ENCODE peak calls at places on chromosomes 7 and 10, in five cellular contexts. One of them, this sample, is unnamed.

GRCh38 chr7:3028071-3028766 is 15.4 kb downstream of the CARD11 start:
- DNase-seq in tibial artery: peak; percentile 33
- DNase-seq in psoas muscle: no peak
- DNase-seq in skeletal muscle cell: peak; percentile 4
- DNase-seq in GM23248: peak; percentile 48
- DNase-seq in this sample: no peak

GRCh38 chr7:22214000-22214399 is 143.0 kb downstream of the RAPGEF5 start:
- DNase-seq in tibial artery: no peak
- DNase-seq in psoas muscle: no peak
- DNase-seq in skeletal muscle cell: no peak
- DNase-seq in GM23248: no peak
- DNase-seq in this sample: no peak

GRCh38 chr7:71638108-71638507 is 506.2 kb downstream of the GALNT17 start:
- DNase-seq in tibial artery: no peak
- DNase-seq in psoas muscle: no peak
- DNase-seq in skeletal muscle cell: no peak
- DNase-seq in GM23248: no peak
- DNase-seq in this sample: no peak

GRCh38 chr7:34341331-34341730 is 316.7 kb upstream of the NPSR1 start:
- DNase-seq in tibial artery: no peak
- DNase-seq in psoas muscle: no peak
- DNase-seq in skeletal muscle cell: no peak
- DNase-seq in GM23248: peak; percentile 27
- DNase-seq in this sample: no peak

GRCh38 chr7:86768967-86769760 is 125.5 kb downstream of the GRM3 start:
- DNase-seq in tibial artery: no peak
- DNase-seq in psoas muscle: no peak
- DNase-seq in skeletal muscle cell: no peak
- DNase-seq in GM23248: no peak
- DNase-seq in this sample: no peak

GRCh38 chr10:110445871-110446270 is 51.8 kb upstream of the DUSP5 start:
- DNase-seq in tibial artery: no peak
- DNase-seq in psoas muscle: peak; percentile 19
- DNase-seq in skeletal muscle cell: no peak
- DNase-seq in GM23248: no peak
- DNase-seq in this sample: no peak

GRCh38 chr10:28839600-28840007 is 162.3 kb downstream of the BAMBI start:
- DNase-seq in tibial artery: no peak
- DNase-seq in psoas muscle: no peak
- DNase-seq in skeletal muscle cell: no peak
- DNase-seq in GM23248: no peak
- DNase-seq in this sample: no peak

GRCh38 chr10:49001402-49001801 is 61.8 kb upstream of the LRRC18 start:
- DNase-seq in tibial artery: no peak
- DNase-seq in psoas muscle: no peak
- DNase-seq in skeletal muscle cell: no peak
- DNase-seq in GM23248: no peak
- DNase-seq in this sample: no peak

GRCh38 chr7:123665157-123665556 is 9.5 kb downstream of the LMOD2 start:
- DNase-seq in tibial artery: no peak
- DNase-seq in psoas muscle: no peak
- DNase-seq in skeletal muscle cell: no peak
- DNase-seq in GM23248: no peak
- DNase-seq in this sample: no peak

GRCh38 chr7:23275906-23276305 is 23.2 kb upstream of the MALSU1 start:
- DNase-seq in tibial artery: no peak
- DNase-seq in psoas muscle: no peak
- DNase-seq in skeletal muscle cell: no peak
- DNase-seq in GM23248: no peak
- DNase-seq in this sample: no peak

This sample was measured in AG20443.